ENCODE peak calls at places on chromosomes 3 and 15, in eight cellular contexts. One of them, this sample, is unnamed.

GRCh38 chr3:48635222-48636021 is at the start of gene SLC26A6:
- DNase-seq in stimulated activated CD8-positive, alpha-beta memory T cell treated with anti-CD3 and anti-CD28 coated beads, Interleukin-7, amount 100 ng/mL, for 1 hour: peak; percentile 82
- DNase-seq in right lobe of liver: peak; percentile 98
- DNase-seq in NCI-H226: peak; percentile 94
- DNase-seq in WERI-Rb-1: peak; percentile 98
- DNase-seq in frontal cortex: peak; percentile 100
- DNase-seq in mesenchymal stem cell: peak; percentile 98
- DNase-seq in gastrocnemius medialis: peak; percentile 94
- DNase-seq in this sample: peak; percentile 98

GRCh38 chr15:77179541-77179998 is 108.7 kb upstream of the TSPAN3 start:
- DNase-seq in stimulated activated CD8-positive, alpha-beta memory T cell treated with anti-CD3 and anti-CD28 coated beads, Interleukin-7, amount 100 ng/mL, for 1 hour: no peak
- DNase-seq in gastrocnemius medialis: no peak
- DNase-seq in frontal cortex: no peak
- DNase-seq in WERI-Rb-1: no peak
- DNase-seq in mesenchymal stem cell: peak; percentile 54
- DNase-seq in right lobe of liver: no peak
- DNase-seq in NCI-H226: no peak
- DNase-seq in this sample: no peak

GRCh38 chr3:185089343-185089742 is 63.5 kb downstream of the C3orf70 start:
- DNase-seq in frontal cortex: no peak
- DNase-seq in NCI-H226: peak; percentile 68
- DNase-seq in WERI-Rb-1: no peak
- DNase-seq in gastrocnemius medialis: no peak
- DNase-seq in stimulated activated CD8-positive, alpha-beta memory T cell treated with anti-CD3 and anti-CD28 coated beads, Interleukin-7, amount 100 ng/mL, for 1 hour: no peak
- DNase-seq in mesenchymal stem cell: peak; percentile 19
- DNase-seq in right lobe of liver: no peak
- DNase-seq in this sample: no peak

GRCh38 chr15:83654379-83655236 is 685 bp downstream of the ADAMTSL3 start:
- DNase-seq in stimulated activated CD8-positive, alpha-beta memory T cell treated with anti-CD3 and anti-CD28 coated beads, Interleukin-7, amount 100 ng/mL, for 1 hour: no peak
- DNase-seq in right lobe of liver: peak; percentile 57
- DNase-seq in NCI-H226: no peak
- DNase-seq in frontal cortex: no peak
- DNase-seq in gastrocnemius medialis: no peak
- DNase-seq in mesenchymal stem cell: no peak
- DNase-seq in WERI-Rb-1: peak; percentile 32
- DNase-seq in this sample: no peak

GRCh38 chr3:136277115-136277514 is 27.0 kb downstream of the PCCB start:
- DNase-seq in NCI-H226: no peak
- DNase-seq in mesenchymal stem cell: no peak
- DNase-seq in frontal cortex: no peak
- DNase-seq in gastrocnemius medialis: no peak
- DNase-seq in right lobe of liver: no peak
- DNase-seq in WERI-Rb-1: no peak
- DNase-seq in stimulated activated CD8-positive, alpha-beta memory T cell treated with anti-CD3 and anti-CD28 coated beads, Interleukin-7, amount 100 ng/mL, for 1 hour: no peak
- DNase-seq in this sample: no peak

GRCh38 chr3:78519281-78519680 is 1248.5 kb downstream of the ROBO1 start:
- DNase-seq in stimulated activated CD8-positive, alpha-beta memory T cell treated with anti-CD3 and anti-CD28 coated beads, Interleukin-7, amount 100 ng/mL, for 1 hour: no peak
- DNase-seq in right lobe of liver: no peak
- DNase-seq in WERI-Rb-1: no peak
- DNase-seq in gastrocnemius medialis: no peak
- DNase-seq in frontal cortex: no peak
- DNase-seq in mesenchymal stem cell: no peak
- DNase-seq in NCI-H226: no peak
- DNase-seq in this sample: no peak

GRCh38 chr3:129184396-129184656 is 630 bp upstream of the CNBP start:
- DNase-seq in stimulated activated CD8-positive, alpha-beta memory T cell treated with anti-CD3 and anti-CD28 coated beads, Interleukin-7, amount 100 ng/mL, for 1 hour: no peak
- DNase-seq in gastrocnemius medialis: no peak
- DNase-seq in mesenchymal stem cell: no peak
- DNase-seq in WERI-Rb-1: no peak
- DNase-seq in NCI-H226: no peak
- DNase-seq in right lobe of liver: no peak
- DNase-seq in frontal cortex: peak; percentile 41
- DNase-seq in this sample: no peak

GRCh38 chr3:159763466-159764210 is 225.0 kb upstream of the IL12A start:
- DNase-seq in NCI-H226: peak; percentile 88
- DNase-seq in right lobe of liver: peak; percentile 85
- DNase-seq in WERI-Rb-1: peak; percentile 84
- DNase-seq in stimulated activated CD8-positive, alpha-beta memory T cell treated with anti-CD3 and anti-CD28 coated beads, Interleukin-7, amount 100 ng/mL, for 1 hour: no peak
- DNase-seq in gastrocnemius medialis: peak; percentile 16
- DNase-seq in mesenchymal stem cell: peak; percentile 93
- DNase-seq in frontal cortex: peak; percentile 82
- DNase-seq in this sample: peak; percentile 79

GRCh38 chr15:68387288-68388143 is 44.4 kb downstream of the ITGA11 start:
- DNase-seq in NCI-H226: no peak
- DNase-seq in WERI-Rb-1: no peak
- DNase-seq in stimulated activated CD8-positive, alpha-beta memory T cell treated with anti-CD3 and anti-CD28 coated beads, Interleukin-7, amount 100 ng/mL, for 1 hour: no peak
- DNase-seq in mesenchymal stem cell: peak; percentile 86
- DNase-seq in frontal cortex: no peak
- DNase-seq in right lobe of liver: no peak
- DNase-seq in gastrocnemius medialis: no peak
- DNase-seq in this sample: no peak

GRCh38 chr3:170222647-170223541 is 670 bp downstream of the PRKCI start:
- DNase-seq in stimulated activated CD8-positive, alpha-beta memory T cell treated with anti-CD3 and anti-CD28 coated beads, Interleukin-7, amount 100 ng/mL, for 1 hour: peak; percentile 5
- DNase-seq in WERI-Rb-1: peak; percentile 42
- DNase-seq in frontal cortex: peak; percentile 40
- DNase-seq in mesenchymal stem cell: peak; percentile 47
- DNase-seq in right lobe of liver: peak; percentile 48
- DNase-seq in NCI-H226: peak; percentile 27
- DNase-seq in gastrocnemius medialis: peak; percentile 5
- DNase-seq in this sample: peak; percentile 72

GRCh38 chr15:80967451-80967850 is 22.2 kb downstream of the MESD start:
- DNase-seq in frontal cortex: no peak
- DNase-seq in WERI-Rb-1: no peak
- DNase-seq in right lobe of liver: no peak
- DNase-seq in mesenchymal stem cell: peak; percentile 50
- DNase-seq in NCI-H226: peak; percentile 49
- DNase-seq in gastrocnemius medialis: no peak
- DNase-seq in stimulated activated CD8-positive, alpha-beta memory T cell treated with anti-CD3 and anti-CD28 coated beads, Interleukin-7, amount 100 ng/mL, for 1 hour: no peak
- DNase-seq in this sample: no peak

GRCh38 chr3:172249039-172249438 is 199.2 kb downstream of the GHSR start:
- DNase-seq in frontal cortex: no peak
- DNase-seq in WERI-Rb-1: no peak
- DNase-seq in mesenchymal stem cell: peak; percentile 74
- DNase-seq in NCI-H226: no peak
- DNase-seq in right lobe of liver: no peak
- DNase-seq in stimulated activated CD8-positive, alpha-beta memory T cell treated with anti-CD3 and anti-CD28 coated beads, Interleukin-7, amount 100 ng/mL, for 1 hour: no peak
- DNase-seq in gastrocnemius medialis: no peak
- DNase-seq in this sample: no peak

GRCh38 chr15:33932734-33933133 is 35.6 kb upstream of the CHRM5 start:
- DNase-seq in WERI-Rb-1: no peak
- DNase-seq in NCI-H226: no peak
- DNase-seq in mesenchymal stem cell: no peak
- DNase-seq in right lobe of liver: no peak
- DNase-seq in frontal cortex: no peak
- DNase-seq in stimulated activated CD8-positive, alpha-beta memory T cell treated with anti-CD3 and anti-CD28 coated beads, Interleukin-7, amount 100 ng/mL, for 1 hour: no peak
- DNase-seq in gastrocnemius medialis: no peak
- DNase-seq in this sample: no peak

GRCh38 chr3:32138545-32139104 is 32.2 kb downstream of the GPD1L start:
- DNase-seq in mesenchymal stem cell: no peak
- DNase-seq in right lobe of liver: no peak
- DNase-seq in NCI-H226: peak; percentile 24
- DNase-seq in gastrocnemius medialis: no peak
- DNase-seq in stimulated activated CD8-positive, alpha-beta memory T cell treated with anti-CD3 and anti-CD28 coated beads, Interleukin-7, amount 100 ng/mL, for 1 hour: no peak
- DNase-seq in frontal cortex: no peak
- DNase-seq in WERI-Rb-1: no peak
- DNase-seq in this sample: no peak

GRCh38 chr15:64574220-64574994 is 114.0 kb downstream of the ZNF609 start:
- DNase-seq in WERI-Rb-1: peak; percentile 69
- DNase-seq in mesenchymal stem cell: peak; percentile 72
- DNase-seq in gastrocnemius medialis: no peak
- DNase-seq in stimulated activated CD8-positive, alpha-beta memory T cell treated with anti-CD3 and anti-CD28 coated beads, Interleukin-7, amount 100 ng/mL, for 1 hour: no peak
- DNase-seq in right lobe of liver: no peak
- DNase-seq in NCI-H226: peak; percentile 39
- DNase-seq in frontal cortex: no peak
- DNase-seq in this sample: no peak

GRCh38 chr3:69458798-69459197 is 72.9 kb upstream of the FRMD4B start:
- DNase-seq in stimulated activated CD8-positive, alpha-beta memory T cell treated with anti-CD3 and anti-CD28 coated beads, Interleukin-7, amount 100 ng/mL, for 1 hour: no peak
- DNase-seq in mesenchymal stem cell: no peak
- DNase-seq in NCI-H226: no peak
- DNase-seq in WERI-Rb-1: no peak
- DNase-seq in right lobe of liver: no peak
- DNase-seq in gastrocnemius medialis: no peak
- DNase-seq in frontal cortex: no peak
- DNase-seq in this sample: no peak

This sample was measured in lower lobe of right lung.